ENCODE peak calls at places on chromosomes 7 and 10, in six cellular contexts. C is neural progenitor cell, V is right lobe of liver, K is nephron progenitor cell, I is mucosa of descending colon, S is fibroblast of mammary gland. O is an unnamed sample.

GRCh38 chr7:136369225-136369624 is 392.1 kb upstream of the MTPN start:
- DNase-seq in C (no peak), V (no peak), K (no peak), I (no peak), S (no peak), O (no peak)

GRCh38 chr10:19745672-19746071 is 70.6 kb upstream of the PLXDC2 start:
- DNase-seq in C (no peak), V (no peak), K (no peak), I (no peak), S (no peak), O (no peak)

GRCh38 chr7:33781796-33782195 is 123.5 kb upstream of the BMPER start:
- DNase-seq in C (no peak), V (no peak), K (no peak), I (no peak), S (peak), O (no peak)

GRCh38 chr7:155531686-155532085 is 14.7 kb downstream of the CNPY1 start:
- DNase-seq in C (peak), V (no peak), K (peak), I (no peak), S (no peak), O (no peak)

GRCh38 chr10:67520924-67521520 is 175.0 kb downstream of the CTNNA3 start:
- DNase-seq in C (peak), V (no peak), K (peak), I (peak), S (peak), O (peak)

GRCh38 chr7:108335264-108335918 is 120.8 kb downstream of the NRCAM start:
- DNase-seq in C (no peak), V (no peak), K (peak), I (peak), S (no peak), O (no peak)

GRCh38 chr10:69168493-69168892 is 11.5 kb upstream of the SUPV3L1 start:
- DNase-seq in C (no peak), V (no peak), K (no peak), I (no peak), S (no peak), O (no peak)

GRCh38 chr10:89518876-89519842 is 16.2 kb downstream of the SLC16A12 start:
- DNase-seq in C (no peak), V (no peak), K (no peak), I (no peak), S (peak), O (no peak)

GRCh38 chr7:50730459-50731400 is 52.0 kb downstream of the GRB10 start:
- DNase-seq in C (peak), V (no peak), K (no peak), I (no peak), S (no peak), O (peak)

GRCh38 chr10:89468625-89469024 is 54.3 kb downstream of the IFIT5 start:
- DNase-seq in C (no peak), V (no peak), K (no peak), I (no peak), S (no peak), O (no peak)

GRCh38 chr7:159036916-159037605 is 107.6 kb downstream of the VIPR2 start:
- DNase-seq in C (no peak), V (no peak), K (no peak), I (no peak), S (no peak), O (no peak)

GRCh38 chr10:16817125-16818019 is at the start of gene RSU1:
- DNase-seq in C (peak), V (peak), K (peak), I (peak), S (peak), O (peak)
- TF ChIP-seq CTCF in C (no peak), V (no peak), K (no peak), I (peak), S (no peak), O (no peak)

GRCh38 chr7:90262438-90262837 is 17.5 kb downstream of the CFAP69 start:
- DNase-seq in C (peak), V (no peak), K (no peak), I (no peak), S (peak), O (no peak)
- TF ChIP-seq CTCF in C (peak), V (peak), K (peak), I (no peak), S (peak), O (peak)

DNA sequence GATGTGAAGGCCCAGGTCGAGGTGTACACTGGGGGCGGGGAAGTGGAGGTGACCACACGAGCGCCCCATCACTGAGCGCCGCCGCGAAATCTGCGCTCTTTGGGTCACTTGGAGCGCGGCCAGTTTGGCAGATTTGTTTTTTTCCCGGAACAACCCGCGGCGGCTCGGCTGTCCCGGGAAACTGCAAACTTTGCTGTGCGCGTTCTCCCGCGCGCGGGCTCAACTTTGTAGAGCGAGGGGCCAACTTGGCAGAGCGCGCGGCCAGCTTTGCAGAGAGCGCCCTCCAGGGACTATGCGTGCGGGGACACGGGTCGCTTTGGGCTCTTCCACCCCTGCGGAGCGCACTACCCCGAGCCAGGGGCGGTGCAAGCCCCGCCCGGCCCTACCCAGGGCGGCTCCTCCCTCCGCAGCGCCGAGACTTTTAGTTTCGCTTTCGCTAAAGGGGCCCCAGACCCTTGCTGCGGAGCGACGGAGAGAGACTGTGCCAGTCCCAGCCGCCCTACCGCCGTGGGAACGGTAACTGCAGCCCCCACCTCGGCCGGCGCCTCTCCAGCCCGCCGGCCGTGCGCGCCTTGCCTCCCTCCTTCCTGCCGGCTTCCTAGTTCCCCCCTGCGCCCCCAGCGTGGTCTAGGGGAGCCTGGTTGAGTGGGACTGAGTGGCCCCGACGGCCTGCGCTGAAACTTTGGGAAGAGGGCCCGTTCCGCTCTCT is at the start of gene CASP7:
- DNase-seq in C (peak), V (peak), K (peak), I (peak), S (peak), O (peak)
- TF ChIP-seq CTCF in C (peak), V (peak), K (no peak), I (peak), S (no peak), O (peak)

DNA sequence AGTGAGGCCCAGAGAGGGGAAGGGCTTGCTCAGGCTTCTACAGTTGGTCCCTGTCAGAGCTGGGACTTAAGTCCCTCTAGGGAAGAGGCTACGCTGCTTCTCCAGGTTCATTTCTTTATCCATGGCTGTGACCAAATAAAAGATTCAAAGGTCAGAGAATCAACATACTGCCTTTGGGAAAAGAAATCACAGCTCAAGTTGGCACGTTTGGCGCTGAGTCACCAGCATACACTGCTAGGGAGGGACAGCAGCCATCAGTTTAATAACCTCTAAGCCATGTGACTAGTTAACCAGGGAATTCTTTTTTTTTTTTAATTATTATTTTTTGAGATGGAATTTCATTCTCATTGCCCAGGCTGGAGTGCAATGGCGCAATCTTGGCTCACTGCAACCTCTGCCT is 28.4 kb upstream of the CRHR2 start:
- DNase-seq in C (no peak), V (no peak), K (no peak), I (no peak), S (peak), O (no peak)
- TF ChIP-seq CTCF in C (no peak), V (no peak), K (no peak), I (no peak), S (no peak), O (no peak)

DNA sequence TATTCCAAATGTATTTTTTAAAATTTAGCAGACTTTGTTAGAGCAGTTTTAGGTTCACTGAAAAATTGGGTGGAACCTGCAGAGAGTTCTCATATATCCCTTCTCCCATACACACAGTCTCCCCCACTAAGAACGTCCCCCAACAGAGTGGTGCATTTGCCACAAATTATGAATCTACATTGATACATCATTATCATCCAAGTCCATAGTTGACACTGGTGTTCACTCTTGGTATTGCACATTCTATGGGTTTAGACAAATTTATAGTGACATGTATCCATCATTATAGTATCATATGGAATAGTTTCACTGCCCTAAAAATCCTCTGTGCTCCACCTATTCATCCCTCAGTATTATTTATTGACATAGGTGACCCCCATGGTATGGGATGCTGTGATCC is 97.3 kb upstream of the AFAP1L2 start:
- DNase-seq in C (no peak), V (no peak), K (no peak), I (no peak), S (no peak), O (no peak)
- TF ChIP-seq CTCF in C (no peak), V (no peak), K (no peak), I (no peak), S (no peak), O (no peak)

GRCh38 chr7:38554586-38554985 is 76.6 kb downstream of the AMPH start:
- DNase-seq in C (no peak), V (no peak), K (no peak), I (no peak), S (no peak), O (no peak)

GRCh38 chr7:38545977-38546376 is 85.2 kb downstream of the AMPH start:
- DNase-seq in C (no peak), V (no peak), K (no peak), I (no peak), S (no peak), O (no peak)

GRCh38 chr7:38546763-38547162 is 84.4 kb downstream of the AMPH start:
- DNase-seq in C (no peak), V (no peak), K (no peak), I (no peak), S (no peak), O (no peak)

GRCh38 chr7:38548605-38549004 is 82.6 kb downstream of the AMPH start:
- DNase-seq in C (no peak), V (no peak), K (no peak), I (peak), S (no peak), O (no peak)

GRCh38 chr7:38550881-38551280 is 80.3 kb downstream of the AMPH start:
- DNase-seq in C (no peak), V (no peak), K (no peak), I (no peak), S (no peak), O (no peak)
- TF ChIP-seq CTCF in C (no peak), V (no peak), K (no peak), I (no peak), S (no peak), O (no peak)

O was measured in retinal pigment epithelial cell.